ENCODE peak calls at places on chromosome X, in ten cellular contexts. S is suprapubic skin, V is upper lobe of left lung, O is endothelial cell of umbilical vein, Q is GM12891, P is vagina, Z is sigmoid colon, L is transverse colon, H is K562, R is SK-N-SH. C is an unnamed sample.

GRCh38 chrX:139106111-139106510 is 394.6 kb upstream of the FGF13 start:
- DNase-seq in S (no peak), V (no peak), O (no peak), Q (no peak), P (no peak), Z (no peak), L (no peak), H (no peak), R (no peak), C (no peak)

GRCh38 chrX:48475295-48475694 is 704 bp upstream of the FTSJ1 start:
- DNase-seq in S (no peak), V (no peak), O (no peak), Q (no peak), P (no peak), Z (no peak), L (no peak), H (no peak), R (peak), C (no peak)

GRCh38 chrX:44183329-44183728 is 160.1 kb downstream of the EFHC2 start:
- DNase-seq in S (no peak), V (no peak), O (no peak), Q (no peak), P (no peak), Z (no peak), L (no peak), H (no peak), R (no peak), C (no peak)

GRCh38 chrX:5402461-5402860 is 826.2 kb downstream of the NLGN4X start:
- DNase-seq in S (no peak), V (no peak), O (no peak), Q (no peak), P (no peak), Z (no peak), L (no peak), H (no peak), R (no peak), C (no peak)

GRCh38 chrX:112043997-112044396 is 38.6 kb downstream of the TRPC5 start:
- DNase-seq in S (no peak), V (no peak), O (no peak), Q (no peak), P (no peak), Z (no peak), L (no peak), H (peak), R (peak), C (no peak)

GRCh38 chrX:148020329-148020728 is 39.2 kb downstream of the FMR1NB start:
- DNase-seq in S (no peak), V (no peak), O (no peak), Q (no peak), P (no peak), Z (no peak), L (no peak), H (no peak), R (no peak), C (no peak)

GRCh38 chrX:104166735-104167436 is 633 bp downstream of the FAM199X start:
- DNase-seq in S (no peak), V (no peak), O (no peak), Q (no peak), P (no peak), Z (peak), L (no peak), H (peak), R (peak), C (no peak)

GRCh38 chrX:27976284-27976683 is 5.0 kb downstream of the DCAF8L1 start:
- DNase-seq in S (no peak), V (no peak), O (no peak), Q (no peak), P (no peak), Z (no peak), L (no peak), H (no peak), R (no peak), C (no peak)

GRCh38 chrX:149499766-149500165 is 5.3 kb downstream of the IDS start:
- DNase-seq in S (no peak), V (no peak), O (no peak), Q (no peak), P (peak), Z (no peak), L (no peak), H (no peak), R (no peak), C (no peak)

GRCh38 chrX:25144043-25144940 is 128.5 kb upstream of the ARX start:
- DNase-seq in S (no peak), V (no peak), O (peak), Q (no peak), P (no peak), Z (peak), L (peak), H (peak), R (peak), C (no peak)

GRCh38 chrX:71622347-71623104 is 4.2 kb upstream of the CXCR3 start:
- DNase-seq in S (peak), V (no peak), O (peak), Q (no peak), P (no peak), Z (peak), L (peak), H (no peak), R (peak), C (no peak)
- TF ChIP-seq POLR2AphosphoS5 in S (no peak), V (no peak), O (no peak), Q (no peak), P (peak), Z (no peak), L (peak), H (no peak), R (no peak), C (no peak)

DNA sequence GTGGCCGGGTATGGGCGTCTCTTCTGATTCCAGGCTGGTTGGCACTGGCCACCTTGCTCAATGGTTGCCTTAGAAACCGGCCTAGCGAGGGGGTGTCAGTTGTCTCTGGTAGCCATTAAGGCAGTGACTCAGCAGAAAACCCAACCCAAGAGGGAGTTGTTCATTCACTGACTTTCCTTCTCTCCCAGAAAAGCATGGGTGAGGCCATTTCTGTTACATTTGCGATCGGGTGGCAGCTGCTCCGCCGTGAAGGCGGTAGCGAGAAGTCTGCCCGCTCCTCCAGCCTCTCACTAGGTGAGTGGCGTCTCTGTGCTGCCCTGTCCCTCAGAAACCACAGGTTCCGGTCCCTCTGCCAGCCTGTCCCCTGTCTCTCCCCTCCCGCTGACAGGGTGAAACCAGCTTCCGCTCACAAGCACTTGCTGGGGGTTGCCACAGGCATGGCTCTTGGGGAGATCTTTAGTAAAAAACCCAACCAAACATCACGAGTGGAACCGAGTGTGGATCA is 17.4 kb downstream of the IRAK1 start:
- DNase-seq in S (no peak), V (no peak), O (no peak), Q (no peak), P (peak), Z (no peak), L (peak), H (peak), R (no peak), C (no peak)
- TF ChIP-seq POLR2AphosphoS5 in S (no peak), V (no peak), O (no peak), Q (no peak), P (peak), Z (no peak), L (no peak), H (no peak), R (no peak), C (no peak)

GRCh38 chrX:15854080-15854655 is 445 bp downstream of the AP1S2 start:
- DNase-seq in S (peak), V (peak), O (no peak), Q (no peak), P (no peak), Z (peak), L (peak), H (peak), R (peak), C (peak)
- TF ChIP-seq POLR2AphosphoS5 in S (no peak), V (peak), O (no peak), Q (no peak), P (no peak), Z (no peak), L (no peak), H (peak), R (no peak), C (no peak)

DNA sequence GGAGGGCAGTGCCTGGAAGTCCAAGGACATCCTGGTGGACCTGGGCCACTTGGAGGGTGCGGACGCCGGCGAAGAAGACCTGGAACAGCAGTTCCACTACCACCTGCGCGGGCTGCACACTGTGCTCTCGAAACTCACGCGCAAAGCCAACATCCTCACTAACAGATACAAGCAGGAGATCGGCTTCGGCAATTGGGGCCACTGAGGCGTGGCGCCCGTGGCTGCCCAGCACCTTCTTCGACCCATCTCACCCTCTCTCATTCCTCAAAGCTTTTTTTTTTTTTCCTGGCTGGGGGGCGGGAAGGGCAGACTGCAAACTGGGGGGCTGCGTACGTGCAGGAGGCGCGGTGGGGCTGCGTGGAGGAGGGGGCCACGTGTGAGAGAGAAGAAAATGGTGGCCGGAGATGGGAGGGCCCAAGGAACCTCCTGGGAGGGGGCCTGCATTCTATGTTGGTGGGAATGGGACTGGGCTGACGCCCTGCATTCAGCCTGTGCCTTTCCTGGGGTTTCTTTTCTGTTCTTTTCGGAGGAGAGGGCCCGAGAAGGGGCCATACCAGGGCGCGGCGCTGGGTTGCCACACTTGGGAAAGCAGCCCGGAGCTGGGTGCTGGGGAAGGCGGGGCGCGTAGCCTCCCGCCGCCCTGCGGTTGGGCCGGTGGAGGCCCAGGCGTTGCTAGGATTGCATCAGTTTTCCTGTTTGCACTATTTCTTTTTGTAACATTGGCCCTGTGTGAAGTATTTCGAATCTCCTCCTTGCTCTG is 4.2 kb downstream of the MID1IP1 start:
- DNase-seq in S (peak), V (peak), O (peak), Q (no peak), P (no peak), Z (peak), L (peak), H (peak), R (peak), C (peak)
- TF ChIP-seq POLR2AphosphoS5 in S (peak), V (peak), O (no peak), Q (no peak), P (peak), Z (peak), L (peak), H (peak), R (peak), C (no peak)

GRCh38 chrX:77017093-77017492 is 430.1 kb upstream of the FGF16 start:
- DNase-seq in S (no peak), V (no peak), O (no peak), Q (no peak), P (no peak), Z (no peak), L (no peak), H (no peak), R (no peak), C (no peak)

GRCh38 chrX:77009691-77010090 is 437.5 kb upstream of the FGF16 start:
- DNase-seq in S (no peak), V (no peak), O (no peak), Q (no peak), P (no peak), Z (no peak), L (no peak), H (no peak), R (no peak), C (no peak)

GRCh38 chrX:77014655-77015377 is 432.4 kb upstream of the FGF16 start:
- DNase-seq in S (no peak), V (no peak), O (no peak), Q (no peak), P (no peak), Z (no peak), L (no peak), H (no peak), R (peak), C (no peak)
- TF ChIP-seq POLR2AphosphoS5 in S (no peak), V (no peak), O (no peak), Q (no peak), P (no peak), Z (no peak), L (no peak), H (no peak), R (no peak), C (no peak)

DNA sequence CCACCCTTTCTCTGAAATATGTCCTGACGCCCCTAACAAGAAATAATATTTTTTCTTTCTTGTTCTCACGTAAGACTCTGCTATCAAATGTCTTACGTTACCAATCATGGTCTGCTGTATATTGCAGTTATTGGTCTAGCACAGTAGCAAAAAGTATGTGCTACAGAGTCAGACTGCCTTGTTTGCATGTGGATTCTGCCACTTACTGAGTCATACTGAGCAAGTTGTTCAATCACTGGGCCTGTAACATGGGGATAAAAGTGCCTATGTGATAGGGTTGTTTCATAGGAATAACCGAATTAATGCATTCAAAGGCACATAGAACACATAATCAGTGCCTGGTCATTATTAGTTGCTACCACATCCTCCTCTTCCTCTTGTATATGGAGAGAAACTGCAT is 14.1 kb downstream of the RPGR start:
- DNase-seq in S (no peak), V (no peak), O (no peak), Q (no peak), P (no peak), Z (no peak), L (no peak), H (no peak), R (no peak), C (no peak)
- TF ChIP-seq POLR2AphosphoS5 in S (no peak), V (no peak), O (no peak), Q (no peak), P (no peak), Z (no peak), L (no peak), H (no peak), R (no peak), C (no peak)

DNA sequence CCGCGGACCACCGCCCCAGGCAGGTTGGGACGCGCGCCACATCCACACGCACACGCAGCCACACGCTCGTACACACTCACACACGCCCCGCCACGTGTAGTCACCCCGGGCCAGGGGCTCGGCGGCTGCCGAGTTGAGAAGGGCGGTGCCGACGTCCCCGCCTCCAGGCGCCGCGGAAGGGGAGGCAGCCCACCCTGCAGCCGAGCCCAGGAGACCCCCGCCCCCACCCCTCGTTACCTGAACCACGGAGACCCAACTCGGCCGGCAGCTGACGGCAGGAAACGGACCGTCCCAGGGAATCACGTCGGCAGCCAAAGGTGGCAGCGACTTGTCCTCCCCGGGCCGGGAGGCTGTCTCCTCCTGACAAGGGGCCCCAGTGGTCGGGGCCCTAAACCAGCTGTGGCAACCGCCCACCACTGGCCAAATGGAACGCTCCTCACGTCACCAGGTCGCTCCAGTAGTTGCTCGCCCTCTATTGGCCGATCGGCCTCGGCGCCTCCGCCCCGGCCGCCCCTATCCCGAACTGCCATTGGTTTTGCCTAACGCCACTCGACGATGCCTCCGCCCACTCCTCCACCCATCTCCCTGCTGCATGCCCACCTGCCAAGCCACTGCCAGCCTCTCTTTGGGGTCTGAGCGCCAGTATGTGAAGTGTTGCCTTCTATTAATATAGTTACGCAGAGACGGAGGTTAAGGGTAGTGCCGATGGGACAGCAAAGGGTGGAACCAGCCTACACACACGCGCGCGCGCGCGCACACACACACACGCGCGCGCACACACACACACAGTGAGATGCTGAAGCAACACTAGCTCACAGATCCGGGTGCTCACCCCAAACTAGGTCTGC is at the start of gene ZDHHC9:
- DNase-seq in S (peak), V (peak), O (peak), Q (peak), P (peak), Z (peak), L (peak), H (peak), R (peak), C (peak)
- TF ChIP-seq POLR2AphosphoS5 in S (no peak), V (peak), O (peak), Q (no peak), P (peak), Z (peak), L (peak), H (no peak), R (no peak), C (no peak)

GRCh38 chrX:153946910-153947769 is 2.7 kb upstream of the RENBP start:
- DNase-seq in S (no peak), V (no peak), O (peak), Q (no peak), P (no peak), Z (peak), L (peak), H (peak), R (peak), C (peak)
- TF ChIP-seq POLR2AphosphoS5 in S (no peak), V (no peak), O (peak), Q (peak), P (no peak), Z (no peak), L (no peak), H (peak), R (no peak), C (no peak)

GRCh38 chrX:115560978-115561604 is at the start of gene PLS3:
- DNase-seq in S (peak), V (peak), O (peak), Q (no peak), P (peak), Z (peak), L (peak), H (no peak), R (peak), C (no peak)
- TF ChIP-seq POLR2AphosphoS5 in S (no peak), V (peak), O (peak), Q (no peak), P (peak), Z (peak), L (peak), H (no peak), R (peak), C (no peak)